ENCODE peak calls at places on chromosomes 7 and 10, in six cellular contexts. T is HepG2, H is SK-N-SH, Q is H1, O is GM12878, Z is K562. X is an unnamed sample.

GRCh38 chr10:70903262-70903921 is 15.0 kb upstream of the PCBD1 start:
- DNase-seq in H (peak), Q (no peak), Z (peak), O (no peak), T (peak), X (peak)

GRCh38 chr10:69446650-69447151 is 4.6 kb upstream of the TSPAN15 start:
- DNase-seq in H (no peak), Z (peak), T (peak), Q (no peak), O (no peak), X (no peak)

GRCh38 chr7:922334-923107 is 32.0 kb downstream of the ADAP1 start:
- DNase-seq in Q (no peak), H (no peak), Z (no peak), T (no peak), O (no peak), X (no peak)

GRCh38 chr10:63605568-63605967 is 84.4 kb downstream of the REEP3 start:
- DNase-seq in O (no peak), T (no peak), Q (no peak), Z (no peak), H (no peak), X (no peak)

GRCh38 chr10:63829573-63830149 is 308.5 kb downstream of the REEP3 start:
- DNase-seq in Z (no peak), Q (no peak), H (no peak), O (no peak), T (no peak), X (no peak)

GRCh38 chr10:84026821-84027257 is 112.5 kb upstream of the GHITM start:
- DNase-seq in T (peak), H (peak), Q (no peak), Z (peak), O (no peak), X (peak)

GRCh38 chr7:116810267-116811116 is 51.9 kb upstream of the CAPZA2 start:
- DNase-seq in O (no peak), H (no peak), Z (no peak), T (peak), Q (no peak), X (no peak)

GRCh38 chr7:23062452-23062851 is 43.1 kb upstream of the KLHL7 start:
- DNase-seq in Q (no peak), Z (peak), T (no peak), H (no peak), O (no peak), X (peak)

GRCh38 chr7:57182031-57182430 is 49.8 kb upstream of the ZNF479 start:
- DNase-seq in H (no peak), Q (no peak), Z (no peak), T (no peak), O (no peak), X (no peak)

GRCh38 chr7:101940830-101941229 is 123.4 kb downstream of the CUX1 start:
- DNase-seq in H (no peak), O (no peak), T (no peak), Q (peak), Z (no peak), X (no peak)

GRCh38 chr10:30756151-30756550 is 126.6 kb upstream of the LYZL2 start:
- DNase-seq in Q (no peak), H (no peak), Z (no peak), T (no peak), O (no peak), X (no peak)

GRCh38 chr7:92732451-92733036 is 103.8 kb downstream of the CDK6 start:
- DNase-seq in H (no peak), O (no peak), Q (no peak), T (no peak), Z (peak), X (no peak)

GRCh38 chr7:100400656-100401055 is 27.4 kb downstream of the PILRA start:
- DNase-seq in O (no peak), Z (peak), T (peak), H (peak), Q (no peak), X (no peak)

GRCh38 chr10:932589-932988 is 1.1 kb upstream of the LARP4B start:
- DNase-seq in Z (no peak), O (no peak), Q (no peak), H (peak), T (no peak), X (no peak)

GRCh38 chr7:154770962-154771361 is 232.0 kb downstream of the PAXIP1 start:
- DNase-seq in H (no peak), O (no peak), Q (no peak), Z (no peak), T (no peak), X (no peak)

GRCh38 chr10:110504111-110504735 is 6.5 kb downstream of the DUSP5 start:
- DNase-seq in H (no peak), Z (peak), O (peak), Q (no peak), T (no peak), X (peak)

GRCh38 chr7:104231054-104232046 is 23.5 kb upstream of the ORC5 start:
- DNase-seq in Q (no peak), H (peak), T (peak), Z (peak), O (no peak), X (no peak)

GRCh38 chr7:121557034-121557892 is 161.2 kb upstream of the FAM3C start:
- DNase-seq in Z (no peak), H (no peak), T (no peak), O (no peak), Q (no peak), X (no peak)

GRCh38 chr10:96165726-96166125 is 35.6 kb downstream of the ZNF518A start:
- DNase-seq in T (no peak), Z (no peak), Q (no peak), O (no peak), H (no peak), X (no peak)

GRCh38 chr10:89952314-89952713 is 250.9 kb downstream of the KIF20B start:
- DNase-seq in T (no peak), H (no peak), Z (no peak), O (no peak), Q (no peak), X (no peak)

GRCh38 chr7:46664458-46664857 is 743.4 kb upstream of the IGFBP3 start:
- DNase-seq in O (no peak), Z (no peak), H (no peak), T (no peak), Q (no peak), X (no peak)

GRCh38 chr10:84265378-84265777 is 20.5 kb downstream of the RGR start:
- DNase-seq in Z (no peak), Q (no peak), O (no peak), H (no peak), T (no peak), X (no peak)

GRCh38 chr10:47380341-47381215 is 3.5 kb downstream of the ZNF488 start:
- DNase-seq in H (peak), T (no peak), O (no peak), Q (no peak), Z (no peak), X (no peak)

GRCh38 chr10:77548157-77548556 is 89.5 kb downstream of the KCNMA1 start:
- DNase-seq in T (no peak), H (no peak), Q (no peak), Z (no peak), O (no peak), X (no peak)

GRCh38 chr7:136923111-136923510 is 54.7 kb downstream of the CHRM2 start:
- DNase-seq in O (no peak), T (no peak), Z (no peak), Q (no peak), H (no peak), X (no peak)

GRCh38 chr7:107967420-107967819 is 35.5 kb downstream of the LAMB1 start:
- DNase-seq in Z (no peak), T (peak), H (no peak), Q (no peak), O (no peak), X (no peak)

GRCh38 chr10:80176526-80176925 is 28.8 kb downstream of the ANXA11 start:
- DNase-seq in Z (no peak), T (no peak), Q (no peak), O (no peak), H (no peak), X (no peak)

GRCh38 chr7:99253369-99253768 is 19.3 kb upstream of the MYH16 start:
- DNase-seq in H (no peak), O (no peak), Q (no peak), Z (no peak), T (no peak), X (no peak)

GRCh38 chr10:96512524-96512991 is 1.2 kb downstream of the TLL2 start:
- DNase-seq in Z (no peak), Q (peak), H (peak), T (no peak), O (no peak), X (peak)

GRCh38 chr7:107687656-107688055 is 27.0 kb downstream of the SLC26A4 start:
- DNase-seq in H (no peak), O (no peak), Q (no peak), Z (no peak), T (no peak), X (no peak)

GRCh38 chr10:104809288-104810090 is 168.4 kb downstream of the SORCS3 start:
- DNase-seq in T (peak), O (no peak), H (no peak), Q (peak), Z (no peak), X (no peak)

GRCh38 chr10:96618648-96619047 is 31.8 kb upstream of the TM9SF3 start:
- DNase-seq in Z (no peak), T (no peak), Q (no peak), O (no peak), H (no peak), X (no peak)

GRCh38 chr7:5872326-5872725 is 8.3 kb upstream of the OCM start:
- DNase-seq in O (no peak), H (no peak), Z (no peak), T (no peak), Q (no peak), X (no peak)

GRCh38 chr10:123991622-123992570 is 100.3 kb upstream of the CPXM2 start:
- DNase-seq in Z (no peak), T (no peak), Q (no peak), O (no peak), H (peak), X (no peak)

GRCh38 chr10:90604636-90605035 is 253.2 kb downstream of the HTR7 start:
- DNase-seq in O (no peak), H (no peak), Q (no peak), Z (no peak), T (no peak), X (no peak)

GRCh38 chr10:5775705-5776104 is 37.5 kb downstream of the GDI2 start:
- DNase-seq in H (no peak), Z (no peak), Q (no peak), T (no peak), O (no peak), X (peak)

GRCh38 chr7:17103170-17103569 is 195.3 kb upstream of the AHR start:
- DNase-seq in O (no peak), Z (no peak), H (no peak), T (no peak), Q (no peak), X (no peak)

DNA sequence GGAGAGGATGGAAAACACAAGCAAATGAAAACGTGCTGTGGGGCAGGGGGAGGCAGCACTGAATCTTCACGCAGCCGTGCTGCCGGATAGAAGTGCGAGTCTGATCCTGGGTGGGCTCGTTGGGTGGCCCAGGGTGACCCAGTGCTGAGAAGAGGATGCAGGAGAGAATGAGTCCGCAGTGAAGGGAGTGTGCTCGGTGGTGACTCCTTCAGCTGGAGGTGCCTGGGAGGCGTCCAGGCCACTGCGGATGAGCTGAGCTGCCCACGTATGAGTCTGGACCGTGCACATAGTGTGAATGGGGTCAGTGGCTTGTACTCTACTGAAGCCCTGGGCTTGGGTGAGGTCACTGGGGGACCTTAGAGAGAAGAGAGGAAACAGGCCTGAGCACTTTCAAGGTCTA is 190.0 kb upstream of the MGMT start:
- DNase-seq in H (no peak), O (no peak), Q (no peak), Z (no peak), T (no peak), X (no peak)
- TF ChIP-seq GABPA in H (no peak), O (no peak), Q (no peak), Z (no peak), T (no peak), X (no peak)

GRCh38 chr10:28840954-28841353 is 163.6 kb downstream of the BAMBI start:
- DNase-seq in T (no peak), H (no peak), O (no peak), Z (no peak), Q (no peak), X (no peak)

GRCh38 chr10:28838908-28839307 is 161.6 kb downstream of the BAMBI start:
- DNase-seq in T (peak), H (no peak), Q (no peak), Z (peak), O (no peak), X (no peak)

GRCh38 chr10:28840202-28840601 is 162.9 kb downstream of the BAMBI start:
- DNase-seq in Q (no peak), H (no peak), Z (no peak), T (no peak), O (no peak), X (no peak)

GRCh38 chr10:28837613-28838390 is 160.5 kb downstream of the BAMBI start:
- DNase-seq in Z (no peak), T (no peak), O (no peak), H (no peak), Q (no peak), X (no peak)

GRCh38 chr10:28839600-28840007 is 162.3 kb downstream of the BAMBI start:
- DNase-seq in Z (peak), T (peak), O (no peak), H (peak), Q (no peak), X (no peak)
- H3K27ac ChIP-seq in Z (peak), T (no peak), O (no peak), H (peak), Q (no peak), X (no peak)

GRCh38 chr7:24656608-24657007 is 83.4 kb downstream of the PALS2 start:
- DNase-seq in T (no peak), H (no peak), O (no peak), Z (no peak), Q (no peak), X (no peak)

GRCh38 chr7:24659505-24659904 is 86.3 kb downstream of the PALS2 start:
- DNase-seq in H (no peak), Z (no peak), T (no peak), O (peak), Q (no peak), X (no peak)

GRCh38 chr7:24657980-24658379 is 84.7 kb downstream of the PALS2 start:
- DNase-seq in Z (no peak), Q (no peak), O (no peak), H (no peak), T (no peak), X (no peak)

GRCh38 chr7:24665564-24666294 is 91.5 kb downstream of the GSDME start:
- DNase-seq in T (peak), Z (peak), H (peak), O (peak), Q (peak), X (peak)

DNA sequence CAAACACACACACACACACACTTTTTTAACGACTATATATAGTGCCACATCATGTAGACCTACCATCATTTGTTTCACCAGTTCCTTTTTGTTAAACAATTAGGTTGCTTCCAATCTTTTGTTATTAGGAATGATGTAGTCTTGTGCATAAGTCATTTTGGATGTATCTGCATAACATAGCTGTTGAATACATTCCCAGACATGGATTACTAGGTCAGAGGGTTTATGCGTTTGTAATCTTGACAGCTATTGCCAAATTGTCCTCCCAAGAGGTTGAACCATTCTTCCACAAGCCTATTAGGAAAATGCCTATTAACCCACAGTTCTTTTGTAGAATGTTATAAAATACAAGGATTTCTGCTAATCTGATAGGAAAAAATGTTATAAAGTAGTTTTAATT is 87.3 kb downstream of the PALS2 start:
- DNase-seq in O (no peak), H (no peak), T (no peak), Z (no peak), Q (no peak), X (no peak)
- TF ChIP-seq GABPA in O (no peak), H (no peak), T (no peak), Z (no peak), Q (no peak), X (no peak)

DNA sequence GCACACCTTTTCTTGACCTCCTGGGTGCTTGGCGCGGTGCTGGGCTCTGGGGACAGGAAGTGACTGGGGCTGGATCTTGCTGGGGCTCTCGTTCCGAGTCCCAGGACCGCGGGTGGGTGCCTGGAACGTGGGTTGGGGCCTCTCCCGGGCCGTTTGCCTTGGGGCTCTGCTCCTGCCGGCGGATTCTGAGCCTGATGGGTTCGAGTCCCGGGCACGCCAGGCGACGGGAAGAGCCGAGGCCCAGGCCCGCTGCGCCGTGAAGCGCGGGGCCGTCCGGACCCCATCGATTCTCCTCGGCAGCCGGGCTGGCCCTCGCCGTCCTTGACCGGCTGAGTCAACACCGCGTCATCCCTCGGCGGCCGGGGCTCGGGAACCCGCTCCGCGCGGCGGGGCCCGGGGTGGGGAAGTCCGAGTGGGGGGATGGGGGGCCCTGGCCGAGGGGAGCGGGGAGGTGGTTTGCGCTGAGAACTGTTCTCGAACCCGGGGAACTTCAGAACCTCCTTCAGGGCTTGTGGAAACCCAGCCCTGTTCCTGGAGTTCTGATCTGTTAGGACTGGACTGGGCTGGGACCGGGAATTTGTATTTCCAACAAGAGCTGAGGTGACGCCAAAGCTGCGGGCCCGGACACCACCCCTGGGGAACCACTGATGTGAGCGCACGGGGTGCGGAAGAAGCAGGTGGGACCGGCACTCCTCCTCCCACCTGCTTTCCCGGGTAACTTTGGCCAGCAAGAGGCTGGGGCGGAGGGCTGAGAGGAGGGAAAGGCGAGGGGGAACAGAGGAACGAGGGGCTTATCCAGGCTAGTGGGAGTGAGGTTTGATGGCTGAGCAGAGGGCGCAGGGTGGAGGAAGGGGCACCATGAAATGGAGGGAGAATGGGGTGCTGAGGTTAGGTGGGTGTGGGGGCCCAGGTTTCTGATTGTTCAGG is 6.2 kb downstream of the HHEX start:
- DNase-seq in Z (peak), H (peak), Q (no peak), O (no peak), T (no peak), X (no peak)
- H3K27ac ChIP-seq in Z (peak), H (no peak), Q (no peak), O (no peak), T (peak), X (no peak)